ENCODE peak calls at places on chromosomes 6 and 20, in five cellular contexts. One of them, this sample, is unnamed. For H3K4me1, the result is how much of the 10 kb centered on the place peaks cover.

GRCh38 chr6:138805431-138805830 is 9.5 kb downstream of the ECT2L start:
- DNase-seq in CD8-positive, alpha-beta T cell: no peak
- DNase-seq in lower lobe of right lung: no peak
- DNase-seq in cardiac muscle cell: no peak
- DNase-seq in effector memory CD4-positive, alpha-beta T cell: no peak
- DNase-seq in this sample: no peak

GRCh38 chr6:8225113-8225512 is 122.8 kb upstream of the EEF1E1 start:
- DNase-seq in CD8-positive, alpha-beta T cell: no peak
- DNase-seq in lower lobe of right lung: no peak
- DNase-seq in effector memory CD4-positive, alpha-beta T cell: no peak
- DNase-seq in cardiac muscle cell: no peak
- DNase-seq in this sample: no peak

GRCh38 chr6:26240981-26241770 is 123.8 kb upstream of the BTN3A2 start:
- DNase-seq in CD8-positive, alpha-beta T cell: peak
- DNase-seq in effector memory CD4-positive, alpha-beta T cell: peak
- DNase-seq in lower lobe of right lung: peak
- DNase-seq in cardiac muscle cell: no peak
- DNase-seq in this sample: peak

GRCh38 chr6:137159912-137160311 is 13.5 kb downstream of the IL22RA2 start:
- DNase-seq in effector memory CD4-positive, alpha-beta T cell: no peak
- DNase-seq in lower lobe of right lung: no peak
- DNase-seq in cardiac muscle cell: no peak
- DNase-seq in CD8-positive, alpha-beta T cell: no peak
- DNase-seq in this sample: no peak

GRCh38 chr6:138765896-138766487 is 7.6 kb upstream of the CCDC28A start:
- DNase-seq in CD8-positive, alpha-beta T cell: no peak
- DNase-seq in lower lobe of right lung: no peak
- DNase-seq in effector memory CD4-positive, alpha-beta T cell: no peak
- DNase-seq in cardiac muscle cell: peak
- DNase-seq in this sample: no peak

GRCh38 chr20:18831830-18832229 is 18.2 kb downstream of the SCP2D1 start:
- DNase-seq in effector memory CD4-positive, alpha-beta T cell: no peak
- DNase-seq in CD8-positive, alpha-beta T cell: no peak
- DNase-seq in cardiac muscle cell: no peak
- DNase-seq in lower lobe of right lung: no peak
- DNase-seq in this sample: no peak

GRCh38 chr6:36916159-36916558 is 30.4 kb downstream of the C6orf89 start:
- DNase-seq in lower lobe of right lung: no peak
- DNase-seq in CD8-positive, alpha-beta T cell: no peak
- DNase-seq in cardiac muscle cell: no peak
- DNase-seq in effector memory CD4-positive, alpha-beta T cell: no peak
- DNase-seq in this sample: no peak

GRCh38 chr6:89002523-89002922 is 39.1 kb upstream of the RNGTT start:
- DNase-seq in CD8-positive, alpha-beta T cell: no peak
- DNase-seq in cardiac muscle cell: no peak
- DNase-seq in effector memory CD4-positive, alpha-beta T cell: no peak
- DNase-seq in lower lobe of right lung: no peak
- DNase-seq in this sample: no peak

GRCh38 chr6:116465246-116465645 is 4.1 kb downstream of the CALHM6 start:
- DNase-seq in effector memory CD4-positive, alpha-beta T cell: no peak
- DNase-seq in lower lobe of right lung: peak
- DNase-seq in CD8-positive, alpha-beta T cell: no peak
- DNase-seq in cardiac muscle cell: no peak
- DNase-seq in this sample: no peak

GRCh38 chr20:8082999-8083398 is 49.1 kb upstream of the PLCB1 start:
- DNase-seq in cardiac muscle cell: no peak
- DNase-seq in effector memory CD4-positive, alpha-beta T cell: no peak
- DNase-seq in lower lobe of right lung: no peak
- DNase-seq in CD8-positive, alpha-beta T cell: no peak
- DNase-seq in this sample: no peak

GRCh38 chr20:3741846-3742458 is 9.5 kb downstream of the HSPA12B start:
- DNase-seq in cardiac muscle cell: no peak
- DNase-seq in CD8-positive, alpha-beta T cell: no peak
- DNase-seq in lower lobe of right lung: no peak
- DNase-seq in effector memory CD4-positive, alpha-beta T cell: no peak
- DNase-seq in this sample: no peak

GRCh38 chr6:105179244-105180065 is at the start of gene POPDC3:
- DNase-seq in lower lobe of right lung: no peak
- DNase-seq in CD8-positive, alpha-beta T cell: no peak
- DNase-seq in effector memory CD4-positive, alpha-beta T cell: no peak
- DNase-seq in cardiac muscle cell: peak
- DNase-seq in this sample: no peak

GRCh38 chr6:137240168-137240567 is 21.0 kb upstream of the IFNGR1 start:
- DNase-seq in lower lobe of right lung: peak
- DNase-seq in effector memory CD4-positive, alpha-beta T cell: no peak
- DNase-seq in CD8-positive, alpha-beta T cell: no peak
- DNase-seq in cardiac muscle cell: no peak
- DNase-seq in this sample: no peak

GRCh38 chr6:34888874-34889555 is at the start of gene ANKS1A:
- DNase-seq in effector memory CD4-positive, alpha-beta T cell: peak
- DNase-seq in CD8-positive, alpha-beta T cell: peak
- DNase-seq in lower lobe of right lung: peak
- DNase-seq in cardiac muscle cell: peak
- DNase-seq in this sample: peak

GRCh38 chr20:63668351-63668750 is 10.2 kb downstream of the RTEL1 start:
- DNase-seq in effector memory CD4-positive, alpha-beta T cell: no peak
- DNase-seq in cardiac muscle cell: no peak
- DNase-seq in CD8-positive, alpha-beta T cell: no peak
- DNase-seq in lower lobe of right lung: no peak
- DNase-seq in this sample: no peak

GRCh38 chr6:28940294-28940858 is 16.6 kb upstream of the TRIM27 start:
- DNase-seq in CD8-positive, alpha-beta T cell: peak
- DNase-seq in cardiac muscle cell: peak
- DNase-seq in effector memory CD4-positive, alpha-beta T cell: peak
- DNase-seq in lower lobe of right lung: no peak
- DNase-seq in this sample: no peak

GRCh38 chr6:148289153-148289552 is 53.5 kb upstream of the SASH1 start:
- DNase-seq in lower lobe of right lung: no peak
- DNase-seq in cardiac muscle cell: no peak
- DNase-seq in CD8-positive, alpha-beta T cell: no peak
- DNase-seq in effector memory CD4-positive, alpha-beta T cell: no peak
- DNase-seq in this sample: no peak

GRCh38 chr20:9359561-9360308 is 154.7 kb upstream of the LAMP5 start:
- DNase-seq in effector memory CD4-positive, alpha-beta T cell: no peak
- DNase-seq in cardiac muscle cell: peak
- DNase-seq in CD8-positive, alpha-beta T cell: no peak
- DNase-seq in lower lobe of right lung: no peak
- DNase-seq in this sample: no peak

GRCh38 chr6:43636312-43636667 is 650 bp downstream of the MAD2L1BP start:
- DNase-seq in cardiac muscle cell: peak
- DNase-seq in effector memory CD4-positive, alpha-beta T cell: no peak
- DNase-seq in lower lobe of right lung: no peak
- DNase-seq in CD8-positive, alpha-beta T cell: no peak
- DNase-seq in this sample: no peak

GRCh38 chr6:33846226-33846625 is 42.4 kb upstream of the MLN start:
- DNase-seq in effector memory CD4-positive, alpha-beta T cell: no peak
- DNase-seq in lower lobe of right lung: no peak
- DNase-seq in cardiac muscle cell: no peak
- DNase-seq in CD8-positive, alpha-beta T cell: no peak
- DNase-seq in this sample: no peak

GRCh38 chr6:130218136-130218535 is 4.6 kb downstream of the SAMD3 start:
- DNase-seq in effector memory CD4-positive, alpha-beta T cell: no peak
- DNase-seq in lower lobe of right lung: no peak
- DNase-seq in cardiac muscle cell: no peak
- DNase-seq in CD8-positive, alpha-beta T cell: no peak
- DNase-seq in this sample: no peak

GRCh38 chr6:69622230-69622629 is 174.6 kb downstream of the LMBRD1 start:
- DNase-seq in cardiac muscle cell: no peak
- DNase-seq in CD8-positive, alpha-beta T cell: peak
- DNase-seq in lower lobe of right lung: no peak
- DNase-seq in effector memory CD4-positive, alpha-beta T cell: no peak
- DNase-seq in this sample: no peak

DNA sequence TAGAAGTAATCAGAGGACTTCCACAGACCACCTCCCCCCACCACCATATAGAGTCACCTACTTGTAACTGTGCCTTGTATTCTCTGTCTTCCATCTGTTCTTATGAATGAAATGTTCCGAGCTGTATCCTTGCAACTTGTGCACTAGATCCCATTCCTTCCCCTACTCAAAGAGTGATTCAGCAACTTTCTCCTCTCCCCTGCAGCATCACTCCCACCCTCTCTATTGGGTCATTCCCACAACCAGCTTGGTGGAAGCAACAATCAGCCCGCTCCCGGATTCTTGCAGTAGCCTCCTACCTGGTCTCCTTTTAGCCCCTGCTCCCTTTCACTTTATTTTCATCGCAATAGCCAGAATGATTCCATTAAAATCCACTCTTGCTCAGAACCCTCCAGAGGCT is 34.9 kb upstream of the REV3L start:
- DNase-seq in cardiac muscle cell: no peak
- DNase-seq in lower lobe of right lung: no peak
- DNase-seq in CD8-positive, alpha-beta T cell: no peak
- DNase-seq in effector memory CD4-positive, alpha-beta T cell: no peak
- DNase-seq in this sample: no peak
- H3K4me1 ChIP-seq in cardiac muscle cell: under half
- H3K4me1 ChIP-seq in lower lobe of right lung: under half
- H3K4me1 ChIP-seq in CD8-positive, alpha-beta T cell: under half
- H3K4me1 ChIP-seq in effector memory CD4-positive, alpha-beta T cell: under half
- H3K4me1 ChIP-seq in this sample: under half

DNA sequence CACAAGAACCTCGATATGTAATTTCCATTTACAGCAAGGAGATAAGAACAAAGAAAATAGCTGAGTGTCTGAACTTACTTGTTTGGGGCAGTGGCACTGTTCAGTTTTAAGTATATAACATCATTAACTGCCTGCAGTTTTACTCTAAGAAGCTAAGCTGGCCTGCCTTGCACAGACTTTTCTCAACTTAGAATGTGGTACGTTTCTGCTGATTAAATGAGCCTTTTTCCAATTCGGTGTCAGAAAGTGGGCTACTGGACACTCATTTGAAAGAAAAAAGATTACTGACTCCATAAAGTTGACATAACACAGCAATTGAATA is 2.1 kb downstream of the ZMYND8 start:
- DNase-seq in cardiac muscle cell: no peak
- DNase-seq in effector memory CD4-positive, alpha-beta T cell: no peak
- DNase-seq in CD8-positive, alpha-beta T cell: no peak
- DNase-seq in lower lobe of right lung: no peak
- DNase-seq in this sample: no peak
- H3K4me3 ChIP-seq in cardiac muscle cell: peak
- H3K4me3 ChIP-seq in effector memory CD4-positive, alpha-beta T cell: peak
- H3K4me3 ChIP-seq in CD8-positive, alpha-beta T cell: peak
- H3K4me3 ChIP-seq in lower lobe of right lung: peak
- H3K4me3 ChIP-seq in this sample: peak

DNA sequence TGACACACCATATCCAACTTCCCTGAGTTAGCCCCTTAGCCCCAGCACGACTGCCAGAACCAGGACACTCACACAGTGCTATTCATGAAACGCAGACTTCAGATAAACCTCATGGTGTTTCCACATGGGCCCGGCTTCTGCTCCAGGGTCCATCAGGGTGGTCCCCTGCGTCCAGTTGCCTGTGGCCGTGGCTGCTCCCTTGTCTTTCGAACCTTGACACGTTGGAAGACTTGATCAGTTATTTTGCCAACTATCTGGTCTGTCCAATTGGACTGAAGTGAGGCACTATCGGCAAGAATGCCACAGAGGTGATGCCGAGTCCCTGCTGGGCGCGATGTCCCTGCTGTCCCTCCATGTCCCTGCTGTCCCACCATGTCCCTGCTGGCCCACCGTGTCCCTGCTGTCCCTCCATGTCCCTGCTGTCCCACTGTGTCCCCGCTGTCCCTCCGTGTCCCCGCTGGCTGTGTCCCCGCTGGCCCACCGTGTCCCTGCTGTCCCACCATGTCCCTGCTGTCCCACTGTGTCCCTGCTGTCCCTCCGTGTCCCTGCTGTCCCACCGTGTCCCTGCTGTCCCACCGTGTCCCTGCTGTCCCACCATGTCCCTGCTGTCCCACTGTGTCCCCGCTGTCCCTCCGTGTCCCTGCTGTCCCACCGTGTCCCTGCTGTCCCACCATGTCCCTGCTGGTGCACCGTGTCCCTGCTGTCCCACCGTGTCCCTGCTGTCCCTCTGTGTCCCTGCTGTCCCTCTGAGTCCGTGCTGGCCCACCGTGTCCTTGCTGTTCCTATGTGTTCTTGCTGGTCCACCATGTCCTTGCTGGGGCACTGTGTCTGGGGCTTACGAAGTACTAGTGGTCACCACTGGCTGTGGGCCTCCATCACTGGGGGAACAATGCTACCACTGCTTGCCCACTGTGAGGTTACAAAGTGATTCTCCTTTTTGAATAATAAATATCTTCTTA is 251.4 kb downstream of the DLL1 start:
- DNase-seq in effector memory CD4-positive, alpha-beta T cell: no peak
- DNase-seq in lower lobe of right lung: peak
- DNase-seq in CD8-positive, alpha-beta T cell: no peak
- DNase-seq in cardiac muscle cell: no peak
- DNase-seq in this sample: no peak
- H3K27ac ChIP-seq in effector memory CD4-positive, alpha-beta T cell: no peak
- H3K27ac ChIP-seq in lower lobe of right lung: no peak
- H3K27ac ChIP-seq in CD8-positive, alpha-beta T cell: no peak
- H3K27ac ChIP-seq in cardiac muscle cell: no peak
- H3K27ac ChIP-seq in this sample: no peak

GRCh38 chr20:31967830-31968249 is at the start of gene XKR7:
- DNase-seq in cardiac muscle cell: peak
- DNase-seq in effector memory CD4-positive, alpha-beta T cell: no peak
- DNase-seq in CD8-positive, alpha-beta T cell: no peak
- DNase-seq in lower lobe of right lung: peak
- DNase-seq in this sample: no peak
- H3K4me1 ChIP-seq in cardiac muscle cell: under half
- H3K4me1 ChIP-seq in effector memory CD4-positive, alpha-beta T cell: under half
- H3K4me1 ChIP-seq in CD8-positive, alpha-beta T cell: under half
- H3K4me1 ChIP-seq in lower lobe of right lung: under half
- H3K4me1 ChIP-seq in this sample: under half

GRCh38 chr20:48461351-48461750 is 366.4 kb downstream of the PREX1 start:
- DNase-seq in lower lobe of right lung: no peak
- DNase-seq in effector memory CD4-positive, alpha-beta T cell: no peak
- DNase-seq in CD8-positive, alpha-beta T cell: no peak
- DNase-seq in cardiac muscle cell: no peak
- DNase-seq in this sample: no peak

GRCh38 chr20:48459729-48460395 is 367.9 kb downstream of the PREX1 start:
- DNase-seq in effector memory CD4-positive, alpha-beta T cell: no peak
- DNase-seq in cardiac muscle cell: no peak
- DNase-seq in CD8-positive, alpha-beta T cell: no peak
- DNase-seq in lower lobe of right lung: no peak
- DNase-seq in this sample: no peak

GRCh38 chr20:48463096-48463710 is 364.6 kb downstream of the PREX1 start:
- DNase-seq in effector memory CD4-positive, alpha-beta T cell: no peak
- DNase-seq in CD8-positive, alpha-beta T cell: no peak
- DNase-seq in cardiac muscle cell: no peak
- DNase-seq in lower lobe of right lung: no peak
- DNase-seq in this sample: no peak

GRCh38 chr20:48458601-48459385 is 369.0 kb downstream of the PREX1 start:
- DNase-seq in lower lobe of right lung: no peak
- DNase-seq in effector memory CD4-positive, alpha-beta T cell: no peak
- DNase-seq in CD8-positive, alpha-beta T cell: no peak
- DNase-seq in cardiac muscle cell: no peak
- DNase-seq in this sample: no peak

DNA sequence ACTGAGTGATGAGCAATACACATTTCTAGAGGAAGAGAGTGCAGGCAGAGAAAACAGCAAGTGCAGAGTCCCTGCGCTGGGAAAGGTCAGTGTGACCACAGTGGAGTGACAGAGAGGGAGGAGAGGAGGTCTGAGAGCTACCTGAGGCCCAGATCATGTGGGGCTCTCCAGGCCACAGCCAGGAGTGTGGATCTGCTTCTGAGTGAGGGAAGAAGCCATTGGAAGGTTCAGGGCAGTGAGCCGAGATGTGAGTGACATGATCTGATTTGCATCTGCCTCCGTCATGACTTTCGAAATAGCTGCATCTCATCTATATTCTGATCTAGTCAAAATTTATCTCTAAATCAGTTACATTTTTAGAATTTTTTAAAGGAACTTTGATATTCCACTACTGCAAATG is 367.1 kb downstream of the PREX1 start:
- DNase-seq in cardiac muscle cell: no peak
- DNase-seq in lower lobe of right lung: no peak
- DNase-seq in CD8-positive, alpha-beta T cell: no peak
- DNase-seq in effector memory CD4-positive, alpha-beta T cell: no peak
- DNase-seq in this sample: no peak
- H3K4me3 ChIP-seq in cardiac muscle cell: no peak
- H3K4me3 ChIP-seq in lower lobe of right lung: no peak
- H3K4me3 ChIP-seq in CD8-positive, alpha-beta T cell: no peak
- H3K4me3 ChIP-seq in effector memory CD4-positive, alpha-beta T cell: no peak
- H3K4me3 ChIP-seq in this sample: no peak